ENCODE peak calls at places on chromosomes 5 and 9, in seven cellular contexts. S, N, Q, H, K, D and B are unnamed samples.

GRCh38 chr5:38107096-38107495 is 151.3 kb upstream of the EGFLAM start:
- DNase-seq in S (no peak), N (no peak), Q (no peak), H (no peak), K (no peak), D (no peak), B (no peak)

GRCh38 chr5:174245506-174245905 is 200.0 kb downstream of the NSG2 start:
- DNase-seq in S (no peak), N (no peak), Q (no peak), H (no peak), K (no peak), D (no peak), B (no peak)

GRCh38 chr5:19047277-19047676 is 940.7 kb downstream of the CDH18 start:
- DNase-seq in S (no peak), N (no peak), Q (no peak), H (no peak), K (no peak), D (no peak), B (no peak)

GRCh38 chr5:82793808-82794419 is 283.3 kb downstream of the TMEM167A start:
- DNase-seq in S (no peak), N (peak), Q (no peak), H (peak), K (no peak), D (no peak), B (peak)

GRCh38 chr5:168422431-168422830 is 63.8 kb upstream of the RARS1 start:
- DNase-seq in S (no peak), N (no peak), Q (no peak), H (no peak), K (no peak), D (no peak), B (no peak)

GRCh38 chr5:53472279-53472678 is 8.2 kb upstream of the FST start:
- DNase-seq in S (no peak), N (no peak), Q (no peak), H (no peak), K (no peak), D (no peak), B (no peak)

GRCh38 chr9:37994639-37995347 is 74.2 kb downstream of the SHB start:
- DNase-seq in S (no peak), N (peak), Q (no peak), H (no peak), K (peak), D (no peak), B (peak)

GRCh38 chr9:95516221-95516735 is 493 bp downstream of the PTCH1 start:
- DNase-seq in S (no peak), N (no peak), Q (no peak), H (no peak), K (no peak), D (no peak), B (no peak)

GRCh38 chr5:164394686-164395187 is 889.3 kb downstream of the MAT2B start:
- DNase-seq in S (no peak), N (no peak), Q (no peak), H (no peak), K (no peak), D (no peak), B (no peak)

GRCh38 chr5:162325143-162325727 is 257.7 kb downstream of the GABRG2 start:
- DNase-seq in S (no peak), N (no peak), Q (no peak), H (peak), K (no peak), D (no peak), B (no peak)

GRCh38 chr5:140881889-140882590 is at the start of gene PCDHA13:
- DNase-seq in S (no peak), N (no peak), Q (no peak), H (peak), K (peak), D (no peak), B (no peak)

GRCh38 chr5:8905021-8905420 is 640.9 kb downstream of the SEMA5A start:
- DNase-seq in S (no peak), N (peak), Q (no peak), H (no peak), K (no peak), D (no peak), B (no peak)

GRCh38 chr5:28896949-28897348 is 1858.6 kb upstream of the CDH9 start:
- DNase-seq in S (no peak), N (peak), Q (no peak), H (peak), K (no peak), D (no peak), B (no peak)